ENCODE peak calls at places on chromosomes 13 and 19, in eight cellular contexts. G, N, M, X, W, K, C and U are unnamed samples.
A peak's percentile ranks its signal among the peaks of the same experiment; 100 is the strongest.

GRCh38 chr13:28820099-28821051 is at the start of gene MTUS2:
- DNase-seq in G (no peak), N (peak; percentile 36), M (no peak), X (no peak), W (no peak), K (no peak), C (no peak), U (no peak)

GRCh38 chr19:35609881-35610353 is 2.6 kb upstream of the HAUS5 start:
- DNase-seq in G (no peak), N (no peak), M (no peak), X (no peak), W (no peak), K (no peak), C (no peak), U (no peak)

GRCh38 chr13:24168980-24169379 is 8.5 kb downstream of the SPATA13 start:
- DNase-seq in G (no peak), N (no peak), M (no peak), X (no peak), W (no peak), K (no peak), C (no peak), U (no peak)

GRCh38 chr19:42480335-42481095 is 37.8 kb upstream of the CXCL17 start:
- DNase-seq in G (peak; percentile 47), N (no peak), M (no peak), X (peak; percentile 58), W (peak; percentile 44), K (no peak), C (no peak), U (no peak)

GRCh38 chr13:77040076-77040475 is 13.1 kb upstream of the FBXL3 start:
- DNase-seq in G (no peak), N (no peak), M (no peak), X (no peak), W (no peak), K (no peak), C (no peak), U (no peak)

GRCh38 chr13:50732712-50733111 is 110.8 kb downstream of the DLEU7 start:
- DNase-seq in G (peak; percentile 19), N (no peak), M (no peak), X (no peak), W (no peak), K (no peak), C (no peak), U (no peak)

GRCh38 chr13:40245567-40245966 is 420.9 kb downstream of the FOXO1 start:
- DNase-seq in G (no peak), N (no peak), M (no peak), X (no peak), W (no peak), K (no peak), C (no peak), U (no peak)

GRCh38 chr19:55676384-55676783 is 1.4 kb downstream of the EPN1 start:
- DNase-seq in G (peak; percentile 13), N (peak; percentile 88), M (no peak), X (no peak), W (peak; percentile 90), K (peak; percentile 82), C (no peak), U (no peak)

GRCh38 chr13:113350938-113351335 is 13.0 kb downstream of the GRTP1 start:
- DNase-seq in G (no peak), N (no peak), M (no peak), X (no peak), W (no peak), K (no peak), C (no peak), U (no peak)

GRCh38 chr13:25085125-25085742 is 10.7 kb upstream of the PABPC3 start:
- DNase-seq in G (peak; percentile 26), N (peak; percentile 66), M (peak; percentile 9), X (no peak), W (peak; percentile 29), K (peak; percentile 16), C (no peak), U (no peak)

GRCh38 chr19:4477034-4477801 is 5.1 kb downstream of the HDGFL2 start:
- DNase-seq in G (no peak), N (no peak), M (no peak), X (no peak), W (no peak), K (no peak), C (no peak), U (no peak)

GRCh38 chr13:92074658-92075057 is 676.2 kb downstream of the GPC5 start:
- DNase-seq in G (no peak), N (peak; percentile 39), M (no peak), X (no peak), W (no peak), K (no peak), C (no peak), U (no peak)

GRCh38 chr13:27583645-27584044 is 36.7 kb downstream of the LNX2 start:
- DNase-seq in G (no peak), N (no peak), M (no peak), X (no peak), W (no peak), K (no peak), C (no peak), U (no peak)

GRCh38 chr19:28074773-28075172 is 1138.2 kb downstream of the UQCRFS1 start:
- DNase-seq in G (no peak), N (no peak), M (no peak), X (no peak), W (no peak), K (no peak), C (no peak), U (no peak)

GRCh38 chr19:33294058-33294798 is 8.1 kb downstream of the CEBPA start:
- DNase-seq in G (no peak), N (no peak), M (no peak), X (peak; percentile 10), W (no peak), K (no peak), C (no peak), U (no peak)

GRCh38 chr13:113407103-113407530 is 43.2 kb upstream of the GRTP1 start:
- DNase-seq in G (no peak), N (no peak), M (no peak), X (no peak), W (no peak), K (no peak), C (peak; percentile 15), U (no peak)

GRCh38 chr19:31535691-31536460 is 186.6 kb upstream of the TSHZ3 start:
- DNase-seq in G (no peak), N (no peak), M (no peak), X (no peak), W (no peak), K (no peak), C (no peak), U (no peak)
- H3K9me3 ChIP-seq in G (no peaks in the 10 kb centered on the region), N (no peaks in the 10 kb centered on the region), M (no peaks in the 10 kb centered on the region), X (no peaks in the 10 kb centered on the region), W (peaks cover 5% of the 10 kb centered on the region), K (no peaks in the 10 kb centered on the region), C (no peaks in the 10 kb centered on the region), U (no peaks in the 10 kb centered on the region)

GRCh38 chr13:98524793-98525192 is 52.1 kb downstream of the STK24 start:
- DNase-seq in G (no peak), N (no peak), M (no peak), X (no peak), W (no peak), K (no peak), C (no peak), U (no peak)

GRCh38 chr13:98524391-98524790 is 52.5 kb downstream of the STK24 start:
- DNase-seq in G (no peak), N (no peak), M (no peak), X (no peak), W (no peak), K (no peak), C (no peak), U (no peak)

GRCh38 chr13:98527526-98527925 is 49.4 kb downstream of the STK24 start:
- DNase-seq in G (no peak), N (no peak), M (no peak), X (no peak), W (no peak), K (no peak), C (no peak), U (no peak)

GRCh38 chr13:98525452-98525851 is 51.5 kb downstream of the STK24 start:
- DNase-seq in G (no peak), N (no peak), M (no peak), X (no peak), W (no peak), K (no peak), C (no peak), U (no peak)

DNA sequence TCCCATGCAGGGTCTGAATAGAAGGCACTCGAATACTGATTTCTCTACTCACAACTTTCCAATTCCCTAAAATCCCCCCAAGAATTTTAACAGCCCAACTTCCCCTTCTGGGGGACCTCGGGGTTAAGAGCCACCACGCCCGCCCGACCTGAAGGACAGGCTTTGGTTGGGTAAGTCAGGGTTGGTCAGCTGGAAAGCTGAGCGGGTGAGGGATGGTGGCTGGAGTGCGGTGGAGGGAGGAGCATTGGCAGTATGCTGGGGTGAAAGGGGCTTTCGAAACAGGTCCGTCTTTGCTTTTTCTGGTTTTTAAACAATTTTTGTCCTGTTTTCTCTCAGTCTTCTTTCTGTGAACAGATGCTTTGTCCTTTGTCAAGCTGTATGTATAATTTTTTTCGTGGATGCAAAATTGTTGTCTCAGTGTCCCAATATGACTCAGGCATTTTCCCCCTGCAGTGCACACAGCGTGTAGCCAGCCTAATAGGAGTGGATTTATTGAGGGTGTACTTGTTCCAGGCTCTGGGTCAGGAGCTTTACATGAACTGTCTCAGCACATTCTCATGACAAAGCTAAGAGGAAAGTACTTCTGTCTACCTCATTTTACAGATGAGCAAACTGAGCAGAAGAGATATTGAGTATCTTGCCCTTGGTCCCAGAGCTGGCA is 50.9 kb downstream of the STK24 start:
- DNase-seq in G (no peak), N (no peak), M (no peak), X (no peak), W (no peak), K (no peak), C (no peak), U (no peak)
- H3K4me1 ChIP-seq in G (peaks cover 21% of the 10 kb centered on the region), N (peaks cover 38% of the 10 kb centered on the region), M (peaks cover 20% of the 10 kb centered on the region), X (peaks cover 43% of the 10 kb centered on the region), W (peaks cover 67% of the 10 kb centered on the region), K (peaks cover 7% of the 10 kb centered on the region), C (peaks cover 72% of the 10 kb centered on the region), U (peaks cover 9% of the 10 kb centered on the region)

GRCh38 chr19:2627855-2628254 is 74.6 kb downstream of the GNG7 start:
- DNase-seq in G (peak; percentile 49), N (no peak), M (no peak), X (no peak), W (no peak), K (no peak), C (no peak), U (no peak)

GRCh38 chr19:2623743-2624142 is 78.8 kb downstream of the GNG7 start:
- DNase-seq in G (no peak), N (no peak), M (no peak), X (no peak), W (no peak), K (no peak), C (no peak), U (no peak)

GRCh38 chr19:2627319-2627829 is 75.1 kb downstream of the GNG7 start:
- DNase-seq in G (peak; percentile 99), N (peak; percentile 82), M (peak; percentile 69), X (peak; percentile 95), W (peak; percentile 87), K (peak; percentile 51), C (peak; percentile 56), U (peak; percentile 53)

GRCh38 chr19:2624537-2625091 is 77.9 kb downstream of the GNG7 start:
- DNase-seq in G (no peak), N (peak; percentile 69), M (no peak), X (peak; percentile 83), W (peak; percentile 75), K (no peak), C (peak; percentile 68), U (no peak)

GRCh38 chr19:2625434-2625833 is 77.1 kb downstream of the GNG7 start:
- DNase-seq in G (no peak), N (no peak), M (peak; percentile 75), X (peak; percentile 91), W (peak; percentile 55), K (no peak), C (peak; percentile 53), U (no peak)
- TF ChIP-seq POLR2A in G (no peak), N (no peak), M (no peak), X (peak; percentile 69), W (no peak), K (no peak), C (no peak), U (no peak)

GRCh38 chr13:30722361-30722760 is 13.0 kb upstream of the ALOX5AP start:
- DNase-seq in G (peak; percentile 66), N (no peak), M (no peak), X (no peak), W (no peak), K (no peak), C (no peak), U (no peak)
- H3K9me3 ChIP-seq in G (no peaks in the 10 kb centered on the region), N (no peaks in the 10 kb centered on the region), M (no peaks in the 10 kb centered on the region), X (no peaks in the 10 kb centered on the region), W (no peaks in the 10 kb centered on the region), K (no peaks in the 10 kb centered on the region), C (no peaks in the 10 kb centered on the region), U (no peaks in the 10 kb centered on the region)